ENCODE peak calls at places on chromosomes 3 and 15, in four cellular contexts. D is transverse colon, K is mesendoderm, G is left ventricle myocardium inferior. C is an unnamed sample.
A peak's percentile ranks its signal among the peaks of the same experiment; 100 is the strongest.

GRCh38 chr3:46749129-46749528 is 31.5 kb upstream of the PRSS50 start:
- DNase-seq in D (no peak), K (no peak), G (no peak), C (no peak)

GRCh38 chr3:12394516-12395271 is 89.6 kb upstream of the TSEN2 start:
- DNase-seq in D (no peak), K (no peak), G (no peak), C (no peak)

GRCh38 chr3:170117134-170117533 is 64.4 kb downstream of the PHC3 start:
- DNase-seq in D (no peak), K (peak; percentile 55), G (no peak), C (no peak)

GRCh38 chr3:57556459-57557087 is 499 bp downstream of the PDE12 start:
- DNase-seq in D (peak; percentile 33), K (no peak), G (peak; percentile 21), C (peak; percentile 29)

GRCh38 chr3:15541371-15541770 is 19.9 kb upstream of the COLQ start:
- DNase-seq in D (no peak), K (no peak), G (no peak), C (no peak)

GRCh38 chr3:87269723-87270122 is 6.7 kb downstream of the POU1F1 start:
- DNase-seq in D (no peak), K (no peak), G (no peak), C (no peak)

GRCh38 chr3:105676621-105677300 is 192.1 kb downstream of the CBLB start:
- DNase-seq in D (no peak), K (no peak), G (no peak), C (no peak)

GRCh38 chr3:12180218-12180617 is 21.5 kb upstream of the TIMP4 start:
- DNase-seq in D (peak; percentile 69), K (peak; percentile 56), G (peak; percentile 49), C (peak; percentile 73)

GRCh38 chr15:34682673-34683072 is 72.1 kb downstream of the GJD2 start:
- DNase-seq in D (no peak), K (no peak), G (no peak), C (no peak)

GRCh38 chr3:40397912-40398311 is 10.9 kb downstream of the ENTPD3 start:
- DNase-seq in D (no peak), K (no peak), G (no peak), C (no peak)

GRCh38 chr3:53154731-53155320 is 6.2 kb upstream of the PRKCD start:
- DNase-seq in D (no peak), K (no peak), G (no peak), C (no peak)

GRCh38 chr15:29337156-29337959 is 67.7 kb upstream of the NSMCE3 start:
- DNase-seq in D (no peak), K (no peak), G (no peak), C (no peak)

GRCh38 chr3:143895805-143896204 is 47.5 kb upstream of the SLC9A9 start:
- DNase-seq in D (no peak), K (no peak), G (no peak), C (no peak)

GRCh38 chr15:92226020-92226612 is 167.6 kb upstream of the ST8SIA2 start:
- DNase-seq in D (no peak), K (peak; percentile 71), G (no peak), C (no peak)

GRCh38 chr3:38313685-38314084 is 31.6 kb downstream of the SLC22A14 start:
- DNase-seq in D (no peak), K (no peak), G (no peak), C (no peak)

GRCh38 chr3:77254967-77255831 is 215.3 kb downstream of the ROBO2 start:
- DNase-seq in D (peak; percentile 16), K (peak; percentile 69), G (no peak), C (no peak)

DNA sequence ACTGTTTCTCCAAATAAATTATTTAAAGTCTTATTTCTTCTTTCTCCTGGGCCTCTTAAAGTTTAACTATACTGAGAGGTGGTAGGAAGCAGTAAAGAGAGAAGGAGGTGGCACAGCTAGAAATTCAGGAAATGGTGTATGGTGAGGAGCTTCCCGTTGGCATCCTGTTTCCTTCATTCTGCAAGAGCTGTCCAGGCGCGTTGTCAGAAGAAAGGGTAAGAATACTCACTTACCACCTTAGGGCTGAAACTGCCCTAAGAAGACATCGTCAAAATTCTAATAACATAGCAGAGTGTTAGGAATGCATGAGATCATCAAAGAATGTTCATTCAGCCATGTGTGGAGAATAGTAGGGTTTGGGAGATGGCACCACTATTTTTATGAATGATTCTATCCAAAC is 699.6 kb downstream of the MCTP2 start:
- DNase-seq in D (no peak), K (no peak), G (no peak), C (no peak)
- H3K4me3 ChIP-seq in D (no peak overlapping the region), K (no peak overlapping the region), G (no peak overlapping the region), C (no peak overlapping the region)

GRCh38 chr15:87034886-87035285 is 955.2 kb downstream of the AGBL1 start:
- DNase-seq in D (no peak), K (no peak), G (no peak), C (no peak)

GRCh38 chr15:87032291-87032690 is 952.6 kb downstream of the AGBL1 start:
- DNase-seq in D (no peak), K (peak; percentile 96), G (no peak), C (no peak)

GRCh38 chr15:87033056-87033455 is 953.4 kb downstream of the AGBL1 start:
- DNase-seq in D (no peak), K (no peak), G (no peak), C (no peak)

DNA sequence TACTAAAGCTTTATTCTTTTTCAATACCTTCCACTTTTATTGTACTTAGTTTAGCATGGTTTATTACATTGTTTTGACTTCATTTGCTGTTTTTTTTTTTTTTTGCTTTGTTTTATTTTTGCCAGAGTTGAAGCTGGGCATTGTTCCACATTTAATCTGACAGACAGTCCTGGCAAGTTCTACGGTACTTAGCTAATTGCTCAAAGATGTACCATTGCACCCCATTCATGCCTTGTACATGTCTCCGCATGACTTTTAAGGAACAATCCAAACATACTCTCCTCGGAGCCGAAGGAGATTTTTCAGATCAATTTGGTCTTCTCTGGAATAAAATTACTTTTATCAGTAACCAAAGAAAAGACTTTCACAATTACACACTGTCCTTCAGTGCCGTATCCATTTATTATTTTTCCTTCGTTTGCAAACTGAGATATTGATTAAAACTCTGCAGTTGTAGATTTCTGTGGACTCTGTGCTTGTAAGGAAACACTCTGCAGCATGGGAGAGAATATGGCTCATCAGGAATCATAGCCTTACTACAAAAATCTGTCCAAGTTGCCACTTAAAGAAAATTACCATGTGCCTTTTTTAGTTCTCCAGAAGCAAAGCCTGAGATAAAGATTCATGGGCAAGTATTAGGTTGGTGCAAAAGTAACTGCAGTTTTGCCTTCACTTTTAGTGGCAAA is 952.0 kb downstream of the AGBL1 start:
- DNase-seq in D (no peak), K (no peak), G (no peak), C (no peak)
- H3K4me3 ChIP-seq in D (no peak overlapping the region), K (no peak overlapping the region), G (no peak overlapping the region), C (no peak overlapping the region)

DNA sequence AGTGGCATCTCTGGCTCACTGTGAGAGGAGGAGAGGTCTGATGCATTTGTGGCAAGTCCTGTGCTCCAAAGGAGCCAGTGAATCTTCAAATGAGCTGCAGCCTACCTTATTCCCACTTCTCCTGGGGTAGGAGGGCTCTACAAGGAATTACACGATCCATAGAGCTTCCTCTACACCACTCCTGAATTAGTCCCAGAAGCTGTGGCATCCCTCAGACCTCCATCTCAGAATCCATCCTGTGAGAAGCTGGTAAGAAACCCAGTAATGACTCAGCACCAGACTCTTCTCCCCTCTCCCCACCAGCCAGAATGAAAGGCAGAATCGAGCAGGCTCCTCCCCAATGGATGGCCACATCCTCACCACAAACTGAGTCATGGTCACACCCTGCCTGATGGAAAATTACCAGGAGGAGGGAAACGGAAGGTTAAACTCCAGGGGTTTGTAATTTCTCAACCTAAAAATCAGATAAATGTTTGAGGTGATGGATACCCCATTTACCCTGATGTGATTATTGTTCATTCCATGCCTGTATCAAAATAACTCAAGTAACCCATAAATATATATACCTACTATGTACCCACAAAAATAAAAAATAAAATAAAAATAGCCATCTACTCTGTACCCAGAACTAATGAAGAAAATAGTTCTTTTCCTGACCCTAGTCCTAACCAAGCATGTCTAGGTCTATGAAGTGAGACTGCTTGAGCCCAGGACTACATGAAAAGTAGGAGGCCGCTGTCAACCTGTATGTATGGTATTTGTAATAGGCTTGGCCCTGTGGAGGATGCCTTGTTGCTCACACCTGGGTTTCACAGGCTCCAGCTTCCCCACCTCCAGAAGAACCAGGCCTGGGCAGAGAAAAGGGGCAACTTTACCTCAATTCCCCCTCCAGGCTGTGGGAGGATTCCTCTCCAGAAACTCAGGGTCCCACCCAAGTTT is 6.6 kb upstream of the PKM start:
- DNase-seq in D (peak; percentile 51), K (peak; percentile 98), G (no peak), C (peak; percentile 77)
- H3K4me3 ChIP-seq in D (no peak overlapping the region), K (no peak overlapping the region), G (no peak overlapping the region), C (peak overlapping the region; percentile 38)

DNA sequence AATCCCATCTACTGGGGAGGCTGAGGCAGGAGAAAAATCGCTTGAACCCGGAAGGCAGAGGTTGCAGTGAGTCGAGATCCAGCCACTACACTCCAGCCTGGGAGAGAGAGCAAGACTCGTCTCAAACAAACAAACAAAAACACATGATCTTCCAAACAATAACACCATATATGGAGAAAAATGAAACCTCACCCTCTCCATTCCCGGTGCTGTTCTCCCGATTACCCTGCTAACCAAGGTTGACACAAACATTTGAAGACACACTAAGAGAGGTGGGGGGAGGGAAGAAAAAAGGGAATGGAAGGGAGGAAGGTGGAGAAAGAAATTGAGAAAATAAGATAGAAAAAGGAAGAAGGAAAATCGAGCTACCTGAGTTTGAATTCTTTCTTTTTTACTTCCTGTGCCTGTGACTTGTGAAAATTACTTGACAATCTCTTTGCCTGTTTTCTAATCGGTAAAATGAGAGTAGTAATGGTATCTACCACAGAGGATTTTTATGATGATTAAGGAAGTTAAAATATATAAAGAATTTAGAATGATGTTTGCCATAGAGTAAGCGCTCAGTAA is 1.1 kb upstream of the PLSCR2 start:
- DNase-seq in D (no peak), K (no peak), G (no peak), C (no peak)
- H3K4me3 ChIP-seq in D (no peak overlapping the region), K (no peak overlapping the region), G (no peak overlapping the region), C (no peak overlapping the region)

GRCh38 chr15:40302981-40303380 is 4.8 kb downstream of the PLCB2 start:
- DNase-seq in D (no peak), K (no peak), G (no peak), C (no peak)

GRCh38 chr15:40303576-40303975 is 4.2 kb downstream of the PLCB2 start:
- DNase-seq in D (no peak), K (no peak), G (no peak), C (no peak)

GRCh38 chr15:40306908-40307307 is 827 bp downstream of the PLCB2 start:
- DNase-seq in D (no peak), K (no peak), G (no peak), C (no peak)

GRCh38 chr15:40306371-40306770 is 1.4 kb downstream of the PLCB2 start:
- DNase-seq in D (no peak), K (no peak), G (no peak), C (no peak)

GRCh38 chr15:40305281-40305680 is 2.5 kb downstream of the PLCB2 start:
- DNase-seq in D (no peak), K (no peak), G (no peak), C (no peak)
- H3K4me3 ChIP-seq in D (no peak overlapping the region), K (no peak overlapping the region), G (no peak overlapping the region), C (no peak overlapping the region)

DNA sequence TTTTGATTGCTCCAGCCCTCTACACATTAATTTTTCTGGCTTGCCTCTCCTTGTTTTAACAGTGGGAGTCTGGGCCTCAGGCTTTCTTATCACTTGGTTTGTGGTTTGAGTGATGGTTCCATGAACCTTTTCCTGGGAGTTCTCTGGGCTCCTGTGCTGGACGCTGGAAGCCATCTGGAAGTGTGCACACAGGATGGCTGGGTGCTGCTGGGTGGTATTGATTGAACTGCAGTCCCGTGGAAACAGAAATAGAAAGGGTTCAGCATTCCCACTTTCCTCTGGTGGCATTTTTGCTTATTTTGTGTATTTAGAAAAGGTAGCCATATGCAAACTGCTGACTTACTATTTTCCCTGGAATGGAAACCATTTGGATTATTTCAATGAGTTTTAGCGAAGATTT is 25.6 kb downstream of the MITF start:
- DNase-seq in D (no peak), K (no peak), G (no peak), C (no peak)
- H3K4me3 ChIP-seq in D (no peak overlapping the region), K (no peak overlapping the region), G (peak overlapping the region; percentile 1), C (peak overlapping the region; percentile 12)

C was measured in psoas muscle.